ENCODE peak calls at places on chromosomes 5 and 9, in six cellular contexts. G, O, L, M, R and W are unnamed samples.

GRCh38 chr5:9468070-9468388 is 77.8 kb downstream of the SEMA5A start:
- DNase-seq in M (no peak), R (peak; percentile 69), G (no peak), L (no peak), O (peak; percentile 97), W (no peak)

GRCh38 chr5:60339691-60340191 is 360.2 kb downstream of the DEPDC1B start:
- DNase-seq in M (no peak), O (peak; percentile 66), G (no peak), L (no peak), R (no peak), W (no peak)

GRCh38 chr9:97742545-97742944 is 45.4 kb upstream of the XPA start:
- DNase-seq in R (no peak), L (no peak), M (no peak), O (no peak), G (no peak), W (no peak)

GRCh38 chr5:56566374-56567249 is 248.7 kb upstream of the MAP3K1 start:
- DNase-seq in L (no peak), O (no peak), R (no peak), M (no peak), G (no peak), W (no peak)

GRCh38 chr5:87770016-87770415 is 357.3 kb upstream of the CCNH start:
- DNase-seq in G (no peak), L (no peak), M (no peak), O (no peak), R (no peak), W (no peak)

GRCh38 chr5:103562084-103562452 is 521 bp downstream of the NUDT12 start:
- DNase-seq in M (peak; percentile 5), O (no peak), L (no peak), R (no peak), G (no peak), W (no peak)

GRCh38 chr5:150409638-150410523 is 2.8 kb downstream of the CD74 start:
- DNase-seq in M (peak; percentile 78), R (peak; percentile 86), L (peak; percentile 86), G (peak; percentile 50), O (peak; percentile 83), W (peak; percentile 73)

GRCh38 chr5:82719368-82719767 is 357.8 kb downstream of the TMEM167A start:
- DNase-seq in O (no peak), M (no peak), G (no peak), L (peak; percentile 41), R (no peak), W (no peak)

GRCh38 chr9:13952906-13953305 is 361.0 kb downstream of the NFIB start:
- DNase-seq in G (no peak), L (no peak), R (no peak), M (no peak), O (peak; percentile 33), W (no peak)

GRCh38 chr9:128159073-128159783 is 837 bp upstream of the BBLN start:
- DNase-seq in L (peak; percentile 72), M (no peak), R (no peak), O (no peak), G (peak; percentile 60), W (peak; percentile 36)

GRCh38 chr9:99873531-99873930 is 32.9 kb upstream of the STX17 start:
- DNase-seq in G (no peak), O (peak; percentile 75), L (no peak), R (peak; percentile 50), M (peak; percentile 38), W (no peak)

GRCh38 chr5:36059571-36060515 is 6.8 kb downstream of the UGT3A2 start:
- DNase-seq in L (no peak), G (no peak), M (no peak), O (no peak), R (no peak), W (no peak)

GRCh38 chr5:530001-530400 is 5.8 kb upstream of the SLC9A3 start:
- DNase-seq in G (no peak), M (no peak), L (peak; percentile 21), R (no peak), O (no peak), W (no peak)

GRCh38 chr5:153153086-153153485 is 337.4 kb upstream of the GRIA1 start:
- DNase-seq in G (no peak), L (no peak), O (peak; percentile 73), R (no peak), M (peak; percentile 8), W (no peak)

GRCh38 chr9:137063311-137064026 is 6.9 kb downstream of the SAPCD2 start:
- DNase-seq in G (no peak), M (no peak), R (no peak), L (no peak), O (no peak), W (no peak)

GRCh38 chr9:6106576-6107339 is 91.3 kb upstream of the RANBP6 start:
- DNase-seq in M (peak; percentile 51), L (peak; percentile 63), G (no peak), R (no peak), O (no peak), W (no peak)

GRCh38 chr9:126347093-126347492 is 20.5 kb downstream of the MVB12B start:
- DNase-seq in M (no peak), G (no peak), L (no peak), O (no peak), R (no peak), W (no peak)

GRCh38 chr5:35745666-35746065 is 111.0 kb upstream of the IL7R start:
- DNase-seq in R (no peak), L (no peak), O (no peak), M (no peak), G (no peak), W (no peak)

GRCh38 chr5:140056880-140057279 is 13.8 kb upstream of the NRG2 start:
- DNase-seq in M (no peak), O (no peak), R (no peak), G (no peak), L (no peak), W (no peak)

GRCh38 chr5:118405650-118406061 is 582.7 kb downstream of the DTWD2 start:
- DNase-seq in G (no peak), R (no peak), M (no peak), O (peak; percentile 5), L (peak; percentile 25), W (no peak)

GRCh38 chr9:74771262-74771585 is 116.5 kb downstream of the TRPM6 start:
- DNase-seq in R (no peak), G (peak; percentile 2), L (no peak), O (no peak), M (no peak), W (no peak)